ENCODE peak calls at places on chromosomes 16 and 17, in five cellular contexts. R is dorsolateral prefrontal cortex, Q is HCT116, D is fibroblast of lung, N is uterus. X is an unnamed sample.

GRCh38 chr17:42276359-42276608 is at the start of gene STAT5B:
- DNase-seq in Q (no peak), N (peak), R (peak), D (peak), X (peak)

GRCh38 chr16:53061701-53062159 is 6.9 kb downstream of the CHD9 start:
- DNase-seq in Q (no peak), R (no peak), D (no peak), N (no peak), X (peak)

GRCh38 chr16:46745594-46745993 is 2.5 kb downstream of the MYLK3 start:
- DNase-seq in Q (no peak), N (no peak), D (no peak), R (no peak), X (no peak)

GRCh38 chr17:1398900-1399299 is 1.1 kb downstream of the YWHAE start:
- DNase-seq in N (no peak), R (no peak), D (peak), Q (no peak), X (peak)

GRCh38 chr17:74859439-74860228 is at the start of gene GRIN2C:
- DNase-seq in N (no peak), D (no peak), Q (no peak), R (no peak), X (no peak)

GRCh38 chr16:73813523-73813922 is 483.1 kb upstream of the PSMD7 start:
- DNase-seq in Q (no peak), R (no peak), D (peak), N (no peak), X (no peak)

GRCh38 chr16:59737274-59737673 is 1003.2 kb upstream of the GOT2 start:
- DNase-seq in R (no peak), D (no peak), N (no peak), Q (no peak), X (no peak)

GRCh38 chr17:42459256-42459982 is 741 bp downstream of the ATP6V0A1 start:
- DNase-seq in R (peak), D (peak), N (peak), Q (no peak), X (peak)

GRCh38 chr17:79038545-79039135 is 14.7 kb downstream of the C1QTNF1 start:
- DNase-seq in N (no peak), R (no peak), Q (no peak), D (peak), X (no peak)

GRCh38 chr16:16146380-16147315 is 76.6 kb downstream of the ABCC6 start:
- DNase-seq in Q (no peak), D (no peak), N (no peak), R (no peak), X (no peak)

GRCh38 chr17:50558955-50559614 is 1.4 kb upstream of the CACNA1G start:
- DNase-seq in Q (no peak), R (no peak), N (no peak), D (no peak), X (no peak)

GRCh38 chr17:8225813-8226535 is 15.6 kb upstream of the AURKB start:
- DNase-seq in Q (peak), D (peak), R (peak), N (peak), X (peak)

GRCh38 chr16:49471038-49471727 is 97.6 kb downstream of the C16orf78 start:
- DNase-seq in N (peak), D (no peak), Q (no peak), R (peak), X (no peak)

GRCh38 chr16:50265260-50265659 is 1.1 kb upstream of the ADCY7 start:
- DNase-seq in N (no peak), R (no peak), Q (peak), D (no peak), X (peak)

GRCh38 chr16:81478876-81479496 is 34.4 kb downstream of the CMIP start:
- DNase-seq in N (no peak), Q (no peak), D (no peak), R (no peak), X (peak)

GRCh38 chr16:30986129-30986991 is 1.4 kb downstream of the HSD3B7 start:
- DNase-seq in N (no peak), Q (no peak), D (no peak), R (no peak), X (no peak)

GRCh38 chr17:9116311-9116820 is 95.1 kb downstream of the NTN1 start:
- DNase-seq in R (no peak), Q (no peak), N (no peak), D (no peak), X (no peak)

GRCh38 chr16:64398795-64399194 is 723.1 kb downstream of the CDH11 start:
- DNase-seq in N (no peak), D (no peak), R (no peak), Q (no peak), X (no peak)

GRCh38 chr16:57284206-57284951 is at the start of gene PLLP:
- DNase-seq in N (no peak), Q (no peak), D (peak), R (no peak), X (peak)

GRCh38 chr16:50275428-50276127 is 9.2 kb downstream of the ADCY7 start:
- DNase-seq in N (no peak), R (no peak), D (no peak), Q (no peak), X (no peak)

GRCh38 chr16:72256398-72257048 is 84.6 kb upstream of the PMFBP1 start:
- DNase-seq in D (peak), Q (no peak), R (no peak), N (no peak), X (no peak)

GRCh38 chr16:47016700-47017133 is 43.2 kb upstream of the DNAJA2 start:
- DNase-seq in Q (no peak), N (no peak), R (no peak), D (no peak), X (peak)

GRCh38 chr16:30853758-30854157 is 40.1 kb downstream of the BCL7C start:
- DNase-seq in Q (no peak), N (no peak), R (no peak), D (no peak), X (no peak)

GRCh38 chr17:17227608-17228520 is 9.1 kb downstream of the FLCN start:
- DNase-seq in Q (no peak), N (no peak), D (no peak), R (peak), X (no peak)

GRCh38 chr17:37708616-37709212 is 36.1 kb downstream of the HNF1B start:
- DNase-seq in Q (no peak), N (no peak), D (no peak), R (no peak), X (peak)

GRCh38 chr17:75634754-75635609 is 1.7 kb downstream of the SMIM5 start:
- DNase-seq in R (no peak), N (no peak), D (no peak), Q (no peak), X (no peak)

GRCh38 chr16:25413962-25414361 is 156.3 kb upstream of the ZKSCAN2 start:
- DNase-seq in N (no peak), D (no peak), Q (no peak), R (no peak), X (no peak)

GRCh38 chr16:81140930-81141780 is 45.0 kb upstream of the GCSH start:
- DNase-seq in N (no peak), D (no peak), Q (peak), R (no peak), X (no peak)

GRCh38 chr16:2019500-2019899 is at the start of gene NPW:
- DNase-seq in R (no peak), Q (no peak), N (no peak), D (no peak), X (no peak)

GRCh38 chr17:50106393-50107131 is 11.4 kb downstream of the PDK2 start:
- DNase-seq in R (no peak), D (no peak), N (no peak), Q (no peak), X (no peak)

GRCh38 chr16:53100889-53101288 is 46.1 kb downstream of the CHD9 start:
- DNase-seq in R (no peak), N (no peak), D (no peak), Q (no peak), X (no peak)

GRCh38 chr16:21339927-21340326 is 61.8 kb upstream of the CRYM start:
- DNase-seq in R (no peak), Q (no peak), N (no peak), D (no peak), X (peak)

GRCh38 chr16:6926762-6927161 is 405.9 kb upstream of the RBFOX1 start:
- DNase-seq in R (no peak), N (no peak), Q (no peak), D (no peak), X (no peak)

GRCh38 chr16:17348042-17348783 is 122.5 kb downstream of the XYLT1 start:
- DNase-seq in Q (no peak), N (no peak), D (no peak), R (no peak), X (no peak)

GRCh38 chr17:10754861-10755591 is 25.2 kb upstream of the TMEM220 start:
- DNase-seq in R (no peak), N (no peak), Q (no peak), D (no peak), X (no peak)

DNA sequence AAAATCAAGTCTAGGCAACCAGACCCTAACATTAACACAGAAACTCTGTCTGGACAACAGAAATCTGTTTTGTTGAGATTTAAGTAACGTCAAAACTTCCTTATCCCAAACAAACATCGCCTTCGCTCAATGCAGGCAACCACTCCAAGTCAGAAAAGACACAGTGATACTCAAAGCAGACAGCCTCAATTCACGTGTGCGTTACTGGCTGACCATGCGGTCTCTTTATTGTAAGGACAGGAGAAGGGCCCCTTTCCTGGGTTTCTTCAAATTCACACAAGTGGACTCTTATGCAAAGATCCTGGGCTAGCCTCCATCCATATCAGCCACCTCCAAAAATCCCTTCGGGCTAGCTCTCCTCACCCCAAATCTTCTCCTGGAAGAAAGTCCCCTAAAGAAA is 467.7 kb downstream of the SOX9 start:
- DNase-seq in D (peak), N (no peak), Q (no peak), R (no peak), X (no peak)
- H3K4me3 ChIP-seq in D (peak), N (no peak), Q (peak), R (peak), X (peak)

GRCh38 chr17:82291582-82292250 is 18.2 kb upstream of the CSNK1D start:
- DNase-seq in D (no peak), N (no peak), Q (no peak), R (no peak), X (no peak)
- H3K4me3 ChIP-seq in D (peak), N (peak), Q (peak), R (peak), X (peak)

GRCh38 chr16:85628651-85629050 is 15.5 kb downstream of the GSE1 start:
- DNase-seq in D (no peak), Q (no peak), R (no peak), N (no peak), X (no peak)

GRCh38 chr16:85627835-85628556 is 14.9 kb downstream of the GSE1 start:
- DNase-seq in D (no peak), R (no peak), N (no peak), Q (no peak), X (no peak)

GRCh38 chr16:85631230-85631629 is 18.1 kb downstream of the GSE1 start:
- DNase-seq in Q (no peak), D (no peak), R (no peak), N (no peak), X (no peak)

GRCh38 chr16:85629326-85629725 is 16.2 kb downstream of the GSE1 start:
- DNase-seq in D (no peak), R (no peak), Q (no peak), N (no peak), X (no peak)

DNA sequence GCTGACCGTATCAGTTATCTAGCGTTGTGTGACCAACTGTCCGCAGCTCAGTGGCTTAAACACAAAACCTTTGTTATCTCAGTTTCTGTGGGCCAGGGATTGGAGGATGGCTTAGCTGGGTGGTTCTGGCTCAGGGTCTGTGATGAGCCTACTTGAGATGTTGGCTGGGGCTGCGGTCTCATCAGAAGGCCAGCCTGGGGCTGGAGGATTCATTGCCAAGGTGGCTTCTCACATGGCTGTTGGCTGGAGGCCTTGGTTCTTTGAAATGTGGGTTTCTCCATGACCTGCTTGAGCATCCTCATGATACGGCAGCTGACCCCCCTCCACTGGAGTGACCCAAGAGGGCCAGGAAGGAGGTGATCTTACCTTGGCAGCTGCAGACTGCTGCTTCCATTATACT is 16.7 kb downstream of the GSE1 start:
- DNase-seq in D (no peak), Q (no peak), R (no peak), N (no peak), X (no peak)
- H3K4me3 ChIP-seq in D (no peak), Q (no peak), R (no peak), N (no peak), X (no peak)

GRCh38 chr17:62628845-62629555 is 1.5 kb downstream of the MRC2 start:
- DNase-seq in Q (no peak), D (peak), R (no peak), N (peak), X (no peak)

GRCh38 chr17:62631086-62631935 is 3.8 kb downstream of the MRC2 start:
- DNase-seq in Q (no peak), R (no peak), N (no peak), D (no peak), X (no peak)

GRCh38 chr17:62629556-62630364 is 2.3 kb downstream of the MRC2 start:
- DNase-seq in N (no peak), Q (no peak), D (no peak), R (no peak), X (no peak)

GRCh38 chr17:62631936-62632924 is 4.8 kb downstream of the MRC2 start:
- DNase-seq in R (no peak), N (no peak), D (no peak), Q (no peak), X (no peak)

GRCh38 chr17:62630365-62631085 is 3.1 kb downstream of the MRC2 start:
- DNase-seq in R (no peak), D (no peak), N (no peak), Q (no peak), X (no peak)
- H3K4me3 ChIP-seq in R (no peak), D (peak), N (no peak), Q (no peak), X (no peak)

GRCh38 chr16:14529010-14529669 is 100.9 kb downstream of the PARN start:
- DNase-seq in D (peak), R (peak), N (peak), Q (peak), X (peak)
- H3K4me3 ChIP-seq in D (peak), R (peak), N (no peak), Q (no peak), X (no peak)

GRCh38 chr17:57861737-57862409 is 12.0 kb upstream of the MRPS23 start:
- DNase-seq in N (peak), Q (no peak), D (peak), R (no peak), X (peak)
- H3K4me3 ChIP-seq in N (peak), Q (peak), D (peak), R (peak), X (no peak)

GRCh38 chr17:60087882-60088669 is 9.4 kb upstream of the HEATR6 start:
- DNase-seq in N (no peak), R (no peak), Q (no peak), D (peak), X (peak)
- H3K4me3 ChIP-seq in N (no peak), R (no peak), Q (no peak), D (no peak), X (no peak)

X was measured in small intestine.